ENCODE peak calls at places on chromosomes 5 and 9, in five cellular contexts. P is pancreas, T is upper lobe of right lung, L is cardiac muscle cell, F is lower lobe of right lung. S is an unnamed sample.

GRCh38 chr5:160269017-160269416 is 39.7 kb downstream of the FABP6 start:
- DNase-seq in P (peak; percentile 55), T (peak; percentile 94), F (peak; percentile 93), L (no peak), S (peak; percentile 49)

GRCh38 chr5:33850100-33850594 is 41.6 kb downstream of the ADAMTS12 start:
- DNase-seq in T (no peak), F (no peak), P (no peak), L (no peak), S (no peak)

GRCh38 chr5:159139787-159140186 is 40.1 kb upstream of the EBF1 start:
- DNase-seq in P (no peak), T (no peak), F (no peak), L (no peak), S (no peak)

GRCh38 chr5:173243808-173244305 is 8.9 kb upstream of the NKX2-5 start:
- DNase-seq in P (no peak), L (no peak), T (no peak), F (no peak), S (no peak)

GRCh38 chr5:151695464-151695863 is 8.7 kb upstream of the SPARC start:
- DNase-seq in P (no peak), L (no peak), T (no peak), F (no peak), S (no peak)

GRCh38 chr5:172678902-172679301 is 37.8 kb downstream of the NEURL1B start:
- DNase-seq in T (no peak), L (peak; percentile 84), F (no peak), P (no peak), S (peak; percentile 74)

GRCh38 chr9:96157675-96158074 is 144.3 kb downstream of the HSD17B3 start:
- DNase-seq in F (no peak), P (no peak), T (no peak), L (no peak), S (no peak)

GRCh38 chr5:158154226-158155005 is 295.5 kb upstream of the CLINT1 start:
- DNase-seq in P (peak; percentile 27), L (no peak), T (no peak), F (no peak), S (no peak)

DNA sequence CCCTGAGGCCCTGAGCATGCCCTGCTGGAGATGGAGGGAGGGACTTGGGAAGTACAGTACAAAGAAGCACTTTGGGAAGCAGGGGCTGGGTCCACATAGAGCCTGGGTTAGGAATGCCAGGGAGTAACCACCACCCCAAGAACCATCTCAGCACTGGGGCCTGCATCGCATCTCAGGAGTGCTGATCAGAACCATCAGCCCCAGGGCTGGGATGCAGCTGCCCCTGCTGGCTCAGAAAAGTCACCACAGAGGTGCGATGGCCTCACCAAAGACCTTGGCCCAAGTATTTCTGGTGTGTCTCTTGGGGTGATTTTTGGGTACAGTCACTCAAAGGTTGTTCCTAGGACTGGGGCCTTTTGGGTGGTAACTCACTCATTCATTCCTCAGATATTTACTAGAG is 236.8 kb upstream of the MVB12B start:
- DNase-seq in L (no peak), P (no peak), F (no peak), T (no peak), S (no peak)
- TF ChIP-seq CTCF in L (no peak), P (no peak), F (no peak), T (no peak), S (no peak)

GRCh38 chr5:137216976-137217598 is 282.0 kb downstream of the SPOCK1 start:
- DNase-seq in P (no peak), T (no peak), L (no peak), F (no peak), S (no peak)
- H3K4me1 ChIP-seq in P (peaks cover 60% of the 10 kb centered on the region), T (no peaks in the 10 kb centered on the region), L (peaks cover 10% of the 10 kb centered on the region), F (no peaks in the 10 kb centered on the region), S (no peaks in the 10 kb centered on the region)

GRCh38 chr9:31302620-31303418 is 1081.6 kb upstream of the ACO1 start:
- DNase-seq in P (no peak), L (no peak), F (no peak), T (no peak), S (no peak)

GRCh38 chr9:31304576-31304975 is 1079.9 kb upstream of the ACO1 start:
- DNase-seq in T (no peak), L (no peak), P (no peak), F (no peak), S (no peak)
- TF ChIP-seq CTCF in T (no peak), L (no peak), P (no peak), F (no peak), S (no peak)

DNA sequence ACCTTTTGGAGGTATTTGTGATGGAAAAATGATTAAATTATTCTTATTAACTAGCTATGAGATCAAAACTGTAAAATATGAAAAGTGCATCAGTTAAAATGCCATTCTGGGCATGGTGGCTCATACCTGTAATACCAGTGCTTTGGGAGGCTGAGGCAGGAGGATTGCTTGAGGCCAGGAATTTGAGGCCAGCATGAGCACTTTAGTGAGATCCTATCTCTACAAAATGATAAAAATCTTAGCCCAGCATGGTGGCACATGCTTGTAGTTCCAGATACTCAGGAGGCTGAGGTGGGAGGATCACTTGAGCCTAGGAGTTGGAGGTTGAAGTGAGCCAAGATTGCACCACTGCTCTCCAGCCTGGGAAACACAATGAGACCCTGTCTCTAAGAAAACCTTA is 252.5 kb upstream of the SEMA6A start:
- DNase-seq in F (no peak), P (no peak), T (no peak), L (no peak), S (no peak)
- H3K4me1 ChIP-seq in F (no peaks in the 10 kb centered on the region), P (no peaks in the 10 kb centered on the region), T (no peaks in the 10 kb centered on the region), L (no peaks in the 10 kb centered on the region), S (no peaks in the 10 kb centered on the region)

DNA sequence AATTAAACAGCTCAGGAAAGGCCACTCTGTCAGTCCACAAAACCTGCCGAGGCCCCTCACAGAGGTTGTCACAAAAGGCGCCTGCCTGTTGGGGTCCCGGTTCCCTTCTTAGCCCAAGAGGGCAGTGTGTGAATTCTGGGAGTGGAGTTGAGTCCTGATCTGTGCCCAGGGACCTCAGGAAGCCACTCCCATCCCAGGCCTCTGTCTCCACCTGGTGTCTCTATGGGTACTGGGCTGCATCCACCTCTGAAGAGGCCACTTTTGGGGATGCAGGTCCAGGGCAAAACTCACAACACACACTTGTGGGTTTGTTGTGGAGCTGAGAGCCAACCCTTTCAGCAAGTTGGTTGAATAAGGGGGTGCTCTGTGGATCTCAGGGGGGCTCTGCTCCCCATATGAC is 74.3 kb upstream of the STXBP1 start:
- DNase-seq in F (no peak), L (no peak), P (no peak), T (no peak), S (no peak)
- TF ChIP-seq CTCF in F (no peak), L (peak; percentile 24), P (no peak), T (peak; percentile 9), S (peak; percentile 36)

GRCh38 chr5:141779642-141780041 is 97.6 kb upstream of the ARAP3 start:
- DNase-seq in L (no peak), F (no peak), T (no peak), P (no peak), S (no peak)
- H3K4me1 ChIP-seq in L (no peaks in the 10 kb centered on the region), F (no peaks in the 10 kb centered on the region), T (no peaks in the 10 kb centered on the region), P (no peaks in the 10 kb centered on the region), S (peaks cover 40% of the 10 kb centered on the region)

GRCh38 chr5:150131978-150132694 is 23.5 kb downstream of the PDGFRB start:
- DNase-seq in P (no peak), F (no peak), L (no peak), T (no peak), S (no peak)

GRCh38 chr5:150130493-150130922 is 25.1 kb downstream of the PDGFRB start:
- DNase-seq in F (no peak), T (no peak), P (no peak), L (no peak), S (no peak)

GRCh38 chr5:150131461-150131860 is 24.2 kb downstream of the PDGFRB start:
- DNase-seq in L (no peak), P (no peak), T (no peak), F (no peak), S (no peak)

GRCh38 chr5:150129454-150129812 is 26.2 kb downstream of the PDGFRB start:
- DNase-seq in L (no peak), P (no peak), F (no peak), T (no peak), S (no peak)

GRCh38 chr5:150129813-150130492 is 25.7 kb downstream of the PDGFRB start:
- DNase-seq in L (peak; percentile 77), P (peak; percentile 59), T (peak; percentile 82), F (peak; percentile 75), S (peak; percentile 75)
- TF ChIP-seq CTCF in L (peak; percentile 98), P (peak; percentile 91), T (peak; percentile 86), F (peak; percentile 87), S (peak; percentile 97)

GRCh38 chr9:133887540-133888047 is 104.5 kb downstream of the VAV2 start:
- DNase-seq in P (no peak), F (no peak), L (no peak), T (no peak), S (no peak)
- H3K4me1 ChIP-seq in P (peaks cover 8% of the 10 kb centered on the region), F (no peaks in the 10 kb centered on the region), L (peaks cover 22% of the 10 kb centered on the region), T (no peaks in the 10 kb centered on the region), S (peaks cover 57% of the 10 kb centered on the region)

GRCh38 chr5:54383225-54383624 is 72.3 kb upstream of the HSPB3 start:
- DNase-seq in P (no peak), L (no peak), T (no peak), F (no peak), S (no peak)

GRCh38 chr5:54378707-54379106 is 68.3 kb upstream of the ARL15 start:
- DNase-seq in F (no peak), L (no peak), T (no peak), P (no peak), S (no peak)

GRCh38 chr5:54383941-54384340 is 71.6 kb upstream of the HSPB3 start:
- DNase-seq in L (no peak), F (no peak), T (no peak), P (no peak), S (no peak)

GRCh38 chr5:54384356-54384933 is 71.1 kb upstream of the HSPB3 start:
- DNase-seq in L (no peak), P (no peak), F (no peak), T (no peak), S (no peak)

DNA sequence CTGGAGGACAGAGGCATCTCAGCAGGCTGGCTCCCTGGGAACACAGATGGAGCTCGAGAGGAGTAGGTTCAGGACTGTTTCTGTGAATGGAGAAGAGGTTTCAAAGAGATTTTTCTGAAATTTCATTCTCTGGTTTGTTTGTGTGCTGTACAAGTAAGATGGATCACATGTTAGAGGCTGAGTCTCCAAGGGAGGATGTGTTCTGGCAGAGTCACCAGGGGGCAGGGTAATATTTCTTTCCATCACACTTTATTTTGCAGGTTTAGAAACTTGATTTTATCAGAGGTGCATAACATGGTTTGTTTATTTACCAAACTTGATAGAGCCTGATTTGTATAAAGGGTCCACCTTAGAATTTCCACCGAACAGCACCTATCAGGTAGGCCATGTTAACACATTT is 69.2 kb upstream of the ARL15 start:
- DNase-seq in L (no peak), T (no peak), F (no peak), P (no peak), S (no peak)
- TF ChIP-seq CTCF in L (no peak), T (no peak), F (no peak), P (no peak), S (no peak)

GRCh38 chr9:14236586-14236985 is 77.4 kb downstream of the NFIB start:
- DNase-seq in L (no peak), T (no peak), P (no peak), F (no peak), S (no peak)
- H3K4me1 ChIP-seq in L (peaks cover 40% of the 10 kb centered on the region), T (peaks cover 18% of the 10 kb centered on the region), P (peaks cover 28% of the 10 kb centered on the region), F (peaks cover 33% of the 10 kb centered on the region), S (peaks cover 30% of the 10 kb centered on the region)

S was measured in BE2C.